ENCODE peak calls at places on chromosomes 13 and 19, in four cellular contexts. Q is hippocampal formation, A is endothelial cell, Y is activated T-cell treated with anti-CD3 and anti-CD28 coated beads for 1 hour. C is an unnamed sample.
A peak's percentile ranks its signal among the peaks of the same experiment; 100 is the strongest.

GRCh38 chr13:42485272-42485671 is 88.7 kb upstream of the TNFSF11 start:
- DNase-seq in A (no peak), Y (no peak), Q (no peak), C (no peak)

GRCh38 chr19:30529876-30530275 is 157.7 kb downstream of the ZNF536 start:
- DNase-seq in A (no peak), Q (no peak), Y (no peak), C (no peak)

GRCh38 chr19:33722456-33723239 is 74.0 kb upstream of the KCTD15 start:
- DNase-seq in Y (no peak), Q (no peak), A (no peak), C (no peak)

GRCh38 chr13:22114630-22115311 is 443.9 kb downstream of the FGF9 start:
- DNase-seq in Q (no peak), Y (no peak), A (no peak), C (no peak)

GRCh38 chr13:110305949-110306339 is 1.0 kb downstream of the COL4A1 start:
- DNase-seq in Y (no peak), Q (no peak), A (no peak), C (no peak)

GRCh38 chr19:14004619-14005380 is 1.3 kb downstream of the RFX1 start:
- DNase-seq in A (no peak), Q (peak; percentile 39), Y (no peak), C (no peak)

GRCh38 chr19:54207908-54208783 is 7.5 kb downstream of the RPS9 start:
- DNase-seq in Q (peak; percentile 48), A (no peak), Y (no peak), C (no peak)

GRCh38 chr19:2376784-2377519 is 16.9 kb downstream of the TMPRSS9 start:
- DNase-seq in A (no peak), Q (no peak), Y (no peak), C (no peak)

GRCh38 chr13:98795220-98795619 is 42.7 kb upstream of the SLC15A1 start:
- DNase-seq in Y (no peak), A (no peak), Q (no peak), C (no peak)

GRCh38 chr19:10431943-10432735 is 11.8 kb downstream of the PDE4A start:
- DNase-seq in A (peak; percentile 18), Y (peak; percentile 52), Q (no peak), C (peak; percentile 65)